ENCODE peak calls at places on chromosomes 7 and 10, in four cellular contexts. One of them, this sample, is unnamed.

GRCh38 chr10:100183482-100183881 is 2.3 kb downstream of the ERLIN1 start:
- DNase-seq in NCI-H1105: no peak
- DNase-seq in ACHN: no peak
- DNase-seq in breast epithelium: no peak
- DNase-seq in this sample: no peak

GRCh38 chr7:91109200-91109599 is 155.0 kb upstream of the FZD1 start:
- DNase-seq in ACHN: no peak
- DNase-seq in breast epithelium: no peak
- DNase-seq in NCI-H1105: no peak
- DNase-seq in this sample: no peak

GRCh38 chr10:59907918-59908807 is 1.8 kb upstream of the CCDC6 start:
- DNase-seq in breast epithelium: no peak
- DNase-seq in NCI-H1105: no peak
- DNase-seq in ACHN: peak; percentile 73
- DNase-seq in this sample: peak; percentile 81

GRCh38 chr10:60817135-60817805 is 39.0 kb downstream of the CDK1 start:
- DNase-seq in ACHN: no peak
- DNase-seq in NCI-H1105: no peak
- DNase-seq in breast epithelium: no peak
- DNase-seq in this sample: no peak

GRCh38 chr7:79785556-79785955 is 332.1 kb upstream of the MAGI2 start:
- DNase-seq in breast epithelium: no peak
- DNase-seq in NCI-H1105: no peak
- DNase-seq in ACHN: no peak
- DNase-seq in this sample: no peak

GRCh38 chr10:24008164-24009066 is 200.5 kb upstream of the KIAA1217 start:
- DNase-seq in ACHN: no peak
- DNase-seq in NCI-H1105: no peak
- DNase-seq in breast epithelium: no peak
- DNase-seq in this sample: peak; percentile 11

GRCh38 chr10:60123172-60123571 is 216.8 kb upstream of the CCDC6 start:
- DNase-seq in NCI-H1105: no peak
- DNase-seq in ACHN: peak; percentile 29
- DNase-seq in breast epithelium: no peak
- DNase-seq in this sample: no peak

GRCh38 chr7:41207141-41207540 is 495.7 kb downstream of the INHBA start:
- DNase-seq in ACHN: no peak
- DNase-seq in NCI-H1105: no peak
- DNase-seq in breast epithelium: no peak
- DNase-seq in this sample: no peak

GRCh38 chr7:99219985-99220384 is 12.1 kb upstream of the KPNA7 start:
- DNase-seq in ACHN: no peak
- DNase-seq in breast epithelium: peak; percentile 14
- DNase-seq in NCI-H1105: no peak
- DNase-seq in this sample: no peak